ENCODE peak calls at places on chromosomes 4 and X, in five cellular contexts. A, T, J, K and G are unnamed samples.

GRCh38 chr4:46993075-46994006 is at the start of gene GABRA4:
- DNase-seq in A (peak; percentile 55), T (no peak), J (no peak), K (no peak), G (peak; percentile 36)

GRCh38 chr4:19888587-19888986 is 363.1 kb upstream of the SLIT2 start:
- DNase-seq in A (no peak), T (no peak), J (no peak), K (no peak), G (no peak)

GRCh38 chr4:95155759-95156451 is 392.9 kb downstream of the UNC5C start:
- DNase-seq in A (no peak), T (no peak), J (peak; percentile 53), K (no peak), G (no peak)

GRCh38 chr4:105057370-105058096 is 89.1 kb upstream of the TET2 start:
- DNase-seq in A (no peak), T (no peak), J (no peak), K (no peak), G (no peak)

GRCh38 chr4:100095729-100096595 is 94.3 kb downstream of the DDIT4L start:
- DNase-seq in A (peak; percentile 42), T (peak; percentile 33), J (peak; percentile 81), K (peak; percentile 40), G (peak; percentile 73)

GRCh38 chrX:102765217-102765616 is 44.7 kb downstream of the GPRASP3 start:
- DNase-seq in A (no peak), T (no peak), J (no peak), K (no peak), G (no peak)

GRCh38 chr4:17578482-17578891 is 1.5 kb downstream of the LAP3 start:
- DNase-seq in A (no peak), T (no peak), J (no peak), K (no peak), G (no peak)

GRCh38 chr4:150385606-150386005 is 196.3 kb upstream of the MAB21L2 start:
- DNase-seq in A (no peak), T (no peak), J (peak; percentile 51), K (peak; percentile 45), G (peak; percentile 76)

GRCh38 chrX:86148024-86148511 is at the start of gene DACH2:
- DNase-seq in A (peak; percentile 90), T (peak; percentile 66), J (peak; percentile 23), K (peak; percentile 47), G (peak; percentile 73)

GRCh38 chr4:159105063-159105414 is 2.2 kb downstream of the RAPGEF2 start:
- DNase-seq in A (no peak), T (no peak), J (no peak), K (no peak), G (no peak)

GRCh38 chrX:44974462-44974861 is 101.5 kb downstream of the KDM6A start:
- DNase-seq in A (no peak), T (no peak), J (no peak), K (no peak), G (no peak)

GRCh38 chr4:173835863-173836262 is 305.8 kb upstream of the HAND2 start:
- DNase-seq in A (no peak), T (peak; percentile 7), J (peak; percentile 90), K (no peak), G (peak; percentile 91)

GRCh38 chr4:146333187-146333894 is 119.0 kb downstream of the REELD1 start:
- DNase-seq in A (no peak), T (peak; percentile 10), J (no peak), K (no peak), G (peak; percentile 23)

GRCh38 chr4:54371211-54371610 is 142.1 kb downstream of the PDGFRA start:
- DNase-seq in A (no peak), T (no peak), J (peak; percentile 18), K (no peak), G (no peak)

GRCh38 chr4:25406081-25406692 is 29.1 kb downstream of the ANAPC4 start:
- DNase-seq in A (no peak), T (no peak), J (no peak), K (no peak), G (no peak)

GRCh38 chr4:166174717-166175510 is 301.9 kb downstream of the TLL1 start:
- DNase-seq in A (no peak), T (no peak), J (peak; percentile 35), K (no peak), G (no peak)

GRCh38 chrX:151818828-151819227 is 84.3 kb downstream of the CNGA2 start:
- DNase-seq in A (no peak), T (no peak), J (no peak), K (no peak), G (no peak)

GRCh38 chrX:118566359-118566758 is 70.7 kb downstream of the DOCK11 start:
- DNase-seq in A (no peak), T (no peak), J (no peak), K (no peak), G (no peak)

GRCh38 chr4:147754037-147754445 is 22.2 kb downstream of the ARHGAP10 start:
- DNase-seq in A (no peak), T (no peak), J (no peak), K (no peak), G (no peak)

GRCh38 chrX:69506617-69507499 is 2.7 kb downstream of the NALF2 start:
- DNase-seq in A (no peak), T (no peak), J (no peak), K (no peak), G (no peak)

GRCh38 chr4:29708473-29708872 is 1011.7 kb upstream of the PCDH7 start:
- DNase-seq in A (no peak), T (no peak), J (peak; percentile 13), K (no peak), G (no peak)

GRCh38 chr4:159071178-159071968 is 31.5 kb upstream of the RAPGEF2 start:
- DNase-seq in A (no peak), T (no peak), J (no peak), K (no peak), G (no peak)

GRCh38 chr4:70364002-70364401 is 3.4 kb downstream of the SMR3A start:
- DNase-seq in A (no peak), T (no peak), J (no peak), K (no peak), G (no peak)

GRCh38 chr4:122553432-122553831 is 67.4 kb downstream of the IL21 start:
- DNase-seq in A (no peak), T (no peak), J (no peak), K (no peak), G (no peak)

GRCh38 chr4:76579596-76580375 is 144.8 kb downstream of the SHROOM3 start:
- DNase-seq in A (no peak), T (peak; percentile 72), J (no peak), K (no peak), G (peak; percentile 70)

GRCh38 chr4:5186584-5187170 is 135.4 kb downstream of the STK32B start:
- DNase-seq in A (no peak), T (no peak), J (no peak), K (peak; percentile 22), G (no peak)

GRCh38 chrX:66164470-66164869 is 423 bp downstream of the HEPH start:
- DNase-seq in A (no peak), T (no peak), J (no peak), K (no peak), G (no peak)

GRCh38 chr4:15327311-15328298 is 100.2 kb upstream of the C1QTNF7 start:
- DNase-seq in A (no peak), T (no peak), J (no peak), K (no peak), G (no peak)

GRCh38 chrX:108245462-108245861 is 153.9 kb downstream of the ATG4A start:
- DNase-seq in A (no peak), T (no peak), J (no peak), K (no peak), G (no peak)

GRCh38 chrX:19638968-19639539 is 123.7 kb upstream of the MAP3K15 start:
- DNase-seq in A (no peak), T (no peak), J (no peak), K (no peak), G (no peak)

GRCh38 chr4:7389101-7389701 is 45.5 kb downstream of the PSAPL1 start:
- DNase-seq in A (no peak), T (peak; percentile 3), J (no peak), K (no peak), G (no peak)

GRCh38 chrX:319579-320125 is 1.1 kb upstream of the GTPBP6 start:
- DNase-seq in A (no peak), T (peak; percentile 35), J (no peak), K (no peak), G (no peak)

GRCh38 chr4:66577922-66578321 is 907.6 kb upstream of the EPHA5 start:
- DNase-seq in A (no peak), T (no peak), J (no peak), K (no peak), G (no peak)